ENCODE peak calls at places on chromosomes 13 and 19, in five cellular contexts. B is upper lobe of left lung, R is T-helper 2 cell, C is hippocampal formation, O is lung microvascular endothelial cell. E is an unnamed sample.
A peak's percentile ranks its signal among the peaks of the same experiment; 100 is the strongest.

GRCh38 chr19:46616631-46617322 is 8.1 kb downstream of the PTGIR start:
- DNase-seq in O (peak; percentile 80), B (no peak), C (no peak), R (no peak), E (no peak)

GRCh38 chr19:725461-726089 is 16.8 kb downstream of the PALM start:
- DNase-seq in B (no peak), R (no peak), C (no peak), O (no peak), E (no peak)

GRCh38 chr19:5046339-5047039 is 77.6 kb downstream of the KDM4B start:
- DNase-seq in R (no peak), O (no peak), B (peak; percentile 58), C (no peak), E (no peak)

GRCh38 chr13:98947925-98948324 is 29.9 kb downstream of the DOCK9 start:
- DNase-seq in C (no peak), O (peak; percentile 84), R (no peak), B (no peak), E (no peak)

GRCh38 chr13:81565849-81566248 is 1224.9 kb upstream of the SPRY2 start:
- DNase-seq in C (no peak), O (no peak), R (no peak), B (no peak), E (no peak)

GRCh38 chr13:111337206-111337605 is 16.8 kb downstream of the TEX29 start:
- DNase-seq in R (no peak), O (peak; percentile 41), C (no peak), B (no peak), E (no peak)

GRCh38 chr13:21673592-21674270 is 2.9 kb downstream of the FGF9 start:
- DNase-seq in C (no peak), R (peak; percentile 50), B (peak; percentile 92), O (peak; percentile 42), E (no peak)

GRCh38 chr13:101289764-101290163 is 126.5 kb downstream of the NALCN start:
- DNase-seq in R (no peak), C (peak; percentile 6), O (peak; percentile 52), B (peak; percentile 34), E (peak; percentile 58)

GRCh38 chr19:28234637-28235036 is 978.3 kb downstream of the UQCRFS1 start:
- DNase-seq in R (no peak), O (no peak), C (no peak), B (no peak), E (no peak)

GRCh38 chr13:49450105-49450819 is 6.2 kb downstream of the SETDB2 start:
- DNase-seq in R (no peak), C (no peak), O (no peak), B (no peak), E (no peak)

GRCh38 chr19:38062959-38063786 is 156.2 kb downstream of the SIPA1L3 start:
- DNase-seq in B (peak; percentile 75), R (no peak), C (no peak), O (peak; percentile 46), E (peak; percentile 18)

GRCh38 chr19:38977445-38978314 is 2.1 kb upstream of the FBXO17 start:
- DNase-seq in O (peak; percentile 63), B (no peak), C (no peak), R (no peak), E (no peak)

GRCh38 chr13:84400711-84401110 is 518.4 kb upstream of the SLITRK1 start:
- DNase-seq in C (no peak), R (no peak), B (no peak), O (peak; percentile 4), E (no peak)

GRCh38 chr13:66835040-66835628 is 395.0 kb downstream of the PCDH9 start:
- DNase-seq in R (no peak), B (no peak), O (peak; percentile 14), C (peak; percentile 67), E (peak; percentile 88)

GRCh38 chr19:37413243-37414084 is 42.6 kb downstream of the ZNF527 start:
- DNase-seq in R (no peak), B (no peak), O (no peak), C (no peak), E (no peak)

GRCh38 chr19:49150944-49151243 is 4.3 kb downstream of the HRC start:
- DNase-seq in B (no peak), R (no peak), C (no peak), O (no peak), E (no peak)

GRCh38 chr19:55372316-55373081 is 2.2 kb upstream of the IL11 start:
- DNase-seq in R (no peak), O (no peak), C (no peak), B (no peak), E (no peak)

GRCh38 chr13:80166352-80166751 is 174.6 kb downstream of the SPRY2 start:
- DNase-seq in B (no peak), R (no peak), O (no peak), C (no peak), E (no peak)

GRCh38 chr19:19550454-19550842 is 12.4 kb downstream of the CILP2 start:
- DNase-seq in O (no peak), R (no peak), C (no peak), B (no peak), E (no peak)

GRCh38 chr13:24221007-24221406 is 60.5 kb downstream of the SPATA13 start:
- DNase-seq in R (no peak), C (no peak), O (no peak), B (no peak), E (no peak)

GRCh38 chr13:102351486-102351885 is 50.4 kb downstream of the FGF14 start:
- DNase-seq in R (no peak), B (no peak), C (no peak), O (no peak), E (no peak)

GRCh38 chr13:88125055-88125454 is 453.9 kb downstream of the SLITRK5 start:
- DNase-seq in C (no peak), R (no peak), B (no peak), O (no peak), E (no peak)

GRCh38 chr19:38649305-38650179 is 2.1 kb downstream of the ACTN4 start:
- DNase-seq in O (peak; percentile 20), B (no peak), C (no peak), R (no peak), E (no peak)

GRCh38 chr19:47210689-47211316 is 20.2 kb downstream of the BBC3 start:
- DNase-seq in B (no peak), O (peak; percentile 79), R (peak; percentile 58), C (peak; percentile 12), E (no peak)

GRCh38 chr19:6738726-6739389 is 622 bp upstream of the TRIP10 start:
- DNase-seq in O (peak; percentile 29), R (no peak), B (peak; percentile 79), C (no peak), E (no peak)